ENCODE peak calls at places on chromosomes 6 and 20, in seven cellular contexts. K is ecto neural progenitor cell, J is HTR-8/SVneo, Y is NCI-H69, F is Right ventricle myocardium superior, Z is GF-D8, T is GM12892. U is an unnamed sample.

GRCh38 chr6:141562181-141562800 is 570.4 kb upstream of the GJE1 start:
- DNase-seq in K (peak), J (no peak), Y (peak), F (peak), Z (no peak), T (no peak), U (peak)

GRCh38 chr6:88119769-88120168 is 46.4 kb downstream of the CNR1 start:
- DNase-seq in K (no peak), J (no peak), Y (no peak), F (no peak), Z (no peak), T (no peak), U (peak)

GRCh38 chr20:2385496-2385895 is 4.8 kb downstream of the TGM6 start:
- DNase-seq in K (no peak), J (no peak), Y (no peak), F (no peak), Z (no peak), T (no peak), U (no peak)

GRCh38 chr6:40378071-40378724 is 209.0 kb downstream of the LRFN2 start:
- DNase-seq in K (no peak), J (no peak), Y (no peak), F (no peak), Z (no peak), T (no peak), U (no peak)

GRCh38 chr6:30238178-30238795 is 25.1 kb upstream of the TRIM26 start:
- DNase-seq in K (no peak), J (peak), Y (peak), F (no peak), Z (no peak), T (peak), U (peak)

GRCh38 chr20:2042400-2042799 is 48.5 kb upstream of the PDYN start:
- DNase-seq in K (no peak), J (peak), Y (peak), F (no peak), Z (no peak), T (no peak), U (no peak)

GRCh38 chr6:81515562-81516453 is 236.7 kb downstream of the TENT5A start:
- DNase-seq in K (no peak), J (no peak), Y (no peak), F (no peak), Z (no peak), T (no peak), U (no peak)

GRCh38 chr6:29709178-29709576 is 14.1 kb upstream of the HLA-F start:
- DNase-seq in K (no peak), J (no peak), Y (no peak), F (no peak), Z (no peak), T (no peak), U (no peak)

GRCh38 chr20:38211200-38212097 is 46.4 kb upstream of the TGM2 start:
- DNase-seq in K (no peak), J (no peak), Y (no peak), F (no peak), Z (no peak), T (no peak), U (no peak)

GRCh38 chr20:51815383-51816076 is 13.2 kb upstream of the SALL4 start:
- DNase-seq in K (no peak), J (no peak), Y (peak), F (no peak), Z (no peak), T (no peak), U (no peak)

GRCh38 chr6:12709116-12709515 is 7.5 kb upstream of the PHACTR1 start:
- DNase-seq in K (no peak), J (no peak), Y (no peak), F (no peak), Z (no peak), T (no peak), U (no peak)